ENCODE peak calls at places on chromosomes 6 and 20, in six cellular contexts. F is upper lobe of left lung; C is transverse colon; G is stomach; E is cardiac muscle cell; Q is CD8-positive, alpha-beta T cell. J is an unnamed sample. For H3K4me1, the result is how much of the 10 kb centered on the place peaks cover.

GRCh38 chr6:170485159-170485558 is 67.9 kb downstream of the PSMB1 start:
- DNase-seq in G (no peak), F (no peak), E (peak), Q (no peak), C (no peak), J (no peak)

GRCh38 chr6:107626645-107627044 is 136.7 kb downstream of the SOBP start:
- DNase-seq in F (no peak), G (no peak), C (no peak), E (no peak), Q (no peak), J (no peak)

GRCh38 chr6:34276881-34277762 is 28.3 kb upstream of the SMIM29 start:
- DNase-seq in E (no peak), Q (no peak), F (no peak), G (no peak), C (no peak), J (no peak)

GRCh38 chr6:129510930-129511329 is 199.0 kb downstream of the ARHGAP18 start:
- DNase-seq in E (peak), C (no peak), Q (no peak), G (no peak), F (no peak), J (no peak)

GRCh38 chr6:40978687-40979289 is 60.2 kb downstream of the UNC5CL start:
- DNase-seq in F (peak), E (no peak), Q (no peak), C (no peak), G (no peak), J (no peak)

GRCh38 chr6:128118401-128118800 is 217.5 kb upstream of the THEMIS start:
- DNase-seq in G (no peak), F (no peak), C (no peak), Q (no peak), E (peak), J (no peak)

GRCh38 chr6:2977290-2977689 is 5.9 kb upstream of the SERPINB6 start:
- DNase-seq in F (no peak), G (no peak), C (no peak), E (no peak), Q (no peak), J (no peak)

GRCh38 chr6:49264909-49265308 is 198.1 kb downstream of the MMUT start:
- DNase-seq in G (no peak), Q (no peak), C (no peak), E (no peak), F (peak), J (no peak)

GRCh38 chr6:24879351-24879750 is 56.4 kb downstream of the RIPOR2 start:
- DNase-seq in E (no peak), C (no peak), G (no peak), Q (no peak), F (no peak), J (no peak)

DNA sequence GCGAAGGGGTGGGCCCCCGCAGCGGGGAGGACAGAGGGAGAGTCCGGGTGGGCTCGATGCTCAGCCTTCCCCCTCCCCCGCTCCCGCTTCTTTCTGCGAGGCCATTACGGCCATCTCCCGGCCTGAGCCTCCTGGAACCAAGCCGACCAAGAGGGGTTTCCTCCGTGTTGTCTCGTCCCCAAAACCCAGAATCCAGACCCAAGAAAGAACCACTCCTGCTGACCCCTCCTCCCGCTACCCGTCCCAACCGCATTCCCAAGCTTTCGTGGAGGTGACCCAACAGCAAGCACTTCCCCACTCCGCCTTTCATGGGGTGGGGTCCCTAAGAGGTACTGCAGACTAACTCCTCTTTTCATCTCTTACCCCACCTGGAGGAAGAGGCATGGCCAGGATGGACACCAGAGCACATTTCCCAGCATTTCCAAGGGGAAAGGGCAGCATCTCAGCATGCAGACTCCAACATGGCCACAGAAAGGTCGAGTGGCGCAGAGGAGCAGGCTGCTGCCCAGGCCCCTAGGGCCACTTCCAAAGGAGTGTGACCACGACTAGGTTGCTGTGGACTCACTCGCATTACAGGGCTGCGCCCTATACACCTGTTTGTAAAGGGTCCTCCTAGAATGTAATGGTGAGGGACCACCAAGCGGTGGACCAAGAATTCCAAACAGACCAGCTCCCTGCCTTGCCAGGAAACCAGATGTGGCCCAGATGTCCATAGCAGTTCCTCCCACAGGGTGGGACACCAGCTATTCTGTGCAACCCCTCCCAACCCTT is 53.5 kb downstream of the MRPL14 start:
- DNase-seq in C (no peak), E (no peak), G (no peak), Q (no peak), F (no peak), J (peak)
- TF ChIP-seq CTCF in C (no peak), E (peak), G (no peak), Q (no peak), F (peak), J (no peak)

GRCh38 chr20:25286917-25287316 is 39.0 kb downstream of the PYGB start:
- DNase-seq in G (no peak), E (no peak), F (peak), C (peak), Q (no peak), J (peak)

GRCh38 chr20:25284131-25284601 is 36.3 kb downstream of the PYGB start:
- DNase-seq in C (peak), Q (no peak), F (peak), G (peak), E (no peak), J (peak)

GRCh38 chr20:25283221-25283951 is 35.5 kb downstream of the PYGB start:
- DNase-seq in Q (no peak), G (peak), E (no peak), C (peak), F (peak), J (peak)

GRCh38 chr20:25285856-25286798 is 38.2 kb downstream of the PYGB start:
- DNase-seq in Q (no peak), E (no peak), F (peak), G (peak), C (peak), J (peak)

GRCh38 chr20:25285091-25285647 is 37.3 kb downstream of the PYGB start:
- DNase-seq in E (no peak), C (peak), G (peak), F (no peak), Q (no peak), J (peak)
- H3K4me1 ChIP-seq in E (under half), C (under half), G (under half), F (under half), Q (under half), J (under half)

DNA sequence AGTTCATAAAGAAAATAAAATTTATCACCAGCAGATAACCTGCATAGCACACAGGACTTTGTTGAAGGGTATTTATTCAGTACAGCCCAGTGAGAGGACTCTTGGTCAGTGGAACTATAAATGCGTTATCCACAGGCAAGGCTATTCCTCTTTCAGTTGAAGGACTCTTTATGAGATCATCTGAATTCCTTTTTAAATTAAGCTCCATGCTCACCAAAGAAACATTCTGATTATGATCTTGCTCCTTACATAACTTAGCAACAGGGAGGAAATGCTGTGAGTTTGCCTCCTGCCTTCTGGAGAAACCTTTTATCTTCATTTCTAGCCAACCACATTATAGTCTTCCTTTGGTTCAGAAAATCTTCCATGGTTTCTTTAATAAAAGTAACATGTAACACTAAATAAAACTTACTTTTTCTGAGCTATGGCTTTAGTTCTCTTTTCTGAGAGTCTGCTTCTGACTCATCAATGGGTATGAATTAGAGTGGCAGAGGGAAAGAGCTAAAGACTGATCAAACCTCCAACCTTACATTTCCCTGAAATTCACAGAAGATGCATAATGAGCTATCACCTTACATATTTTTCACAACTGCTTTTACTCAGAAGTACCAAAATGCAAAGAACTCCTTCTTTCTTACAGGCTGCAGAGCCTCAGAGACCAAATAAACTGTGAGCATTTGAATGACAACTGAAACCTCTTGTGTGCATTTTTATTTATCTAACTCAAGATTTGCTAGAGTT is 267.2 kb downstream of the ADGRG6 start:
- DNase-seq in G (no peak), Q (no peak), E (peak), C (no peak), F (no peak), J (no peak)
- H3K27ac ChIP-seq in G (no peak), Q (no peak), E (no peak), C (no peak), F (peak), J (no peak)

DNA sequence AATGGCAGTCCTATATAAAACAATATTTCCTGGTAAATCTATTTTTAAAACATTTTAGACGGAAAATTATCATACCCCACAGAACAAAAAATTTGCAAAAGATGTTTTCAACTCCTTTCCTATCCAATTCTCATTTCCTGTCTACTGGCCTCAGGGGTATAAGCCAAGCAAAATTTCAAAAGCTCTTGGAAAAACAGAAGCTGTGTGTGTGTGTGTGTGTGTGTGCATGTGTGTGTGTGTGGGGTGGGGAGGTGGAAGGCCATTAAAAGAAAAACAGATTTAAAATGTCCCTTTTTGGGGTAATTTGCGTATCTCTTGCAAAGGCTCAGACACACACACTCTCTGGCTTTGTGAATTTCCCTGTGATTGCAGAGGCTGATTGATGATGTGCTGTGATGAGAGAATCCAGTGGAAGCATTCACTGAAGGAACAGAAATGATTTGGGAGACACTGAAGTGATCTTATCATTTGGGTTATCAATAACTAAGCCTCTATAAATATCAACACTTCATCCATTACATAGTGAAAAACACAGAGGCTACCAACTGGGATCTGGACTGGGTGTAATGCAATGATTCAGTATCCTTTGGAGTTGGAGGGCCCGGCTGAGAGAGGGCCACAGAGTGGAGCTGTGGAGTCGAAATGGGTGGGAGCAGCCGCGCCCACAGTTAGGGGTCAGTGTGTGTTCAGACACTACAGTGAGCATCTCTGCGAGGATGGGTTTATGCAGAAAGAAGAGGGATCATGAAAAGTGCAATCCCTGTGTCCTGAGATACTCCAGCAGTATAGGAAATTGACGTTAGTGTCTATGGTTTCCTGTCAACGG is 106.8 kb upstream of the PREP start:
- DNase-seq in F (peak), E (peak), G (no peak), C (no peak), Q (no peak), J (no peak)
- TF ChIP-seq CTCF in F (no peak), E (peak), G (no peak), C (no peak), Q (no peak), J (no peak)

GRCh38 chr20:57772349-57772964 is 62.6 kb upstream of the PMEPA1 start:
- DNase-seq in E (peak), F (peak), C (no peak), G (no peak), Q (no peak), J (peak)

GRCh38 chr20:57769756-57770155 is 59.9 kb upstream of the PMEPA1 start:
- DNase-seq in C (no peak), G (no peak), Q (no peak), E (peak), F (no peak), J (peak)

GRCh38 chr20:57767456-57767855 is 57.6 kb upstream of the PMEPA1 start:
- DNase-seq in Q (no peak), C (no peak), F (no peak), E (no peak), G (no peak), J (no peak)

GRCh38 chr20:57770852-57771746 is 61.3 kb upstream of the PMEPA1 start:
- DNase-seq in E (no peak), Q (no peak), G (no peak), C (no peak), F (no peak), J (peak)

DNA sequence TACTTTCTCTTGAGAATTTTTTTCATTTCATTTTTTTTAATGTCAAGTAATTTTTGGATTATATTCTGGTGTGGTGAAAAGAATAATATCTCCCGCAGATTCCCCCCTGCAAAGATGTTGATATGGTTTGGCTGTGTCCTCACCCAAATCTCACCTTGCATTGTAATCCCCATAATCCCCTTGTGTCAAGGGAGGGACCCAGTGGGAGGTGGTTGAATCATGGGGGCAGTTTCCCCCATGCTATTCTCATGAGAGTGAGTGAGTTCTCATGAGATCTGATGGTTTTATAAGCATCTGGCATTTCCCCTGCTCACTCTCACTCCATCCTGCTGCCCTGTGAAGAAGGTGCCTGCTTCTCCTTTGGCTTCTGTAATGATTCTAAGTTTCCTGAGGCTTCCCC is 58.7 kb upstream of the PMEPA1 start:
- DNase-seq in F (no peak), G (no peak), E (no peak), Q (no peak), C (no peak), J (no peak)
- H3K4me1 ChIP-seq in F (under half), G (under half), E (under half), Q (under half), C (under half), J (under half)

GRCh38 chr20:10328897-10329255 is 105.1 kb downstream of the MKKS start:
- DNase-seq in G (no peak), E (no peak), F (no peak), Q (no peak), C (no peak), J (no peak)
- H3K27ac ChIP-seq in G (no peak), E (no peak), F (no peak), Q (no peak), C (no peak), J (no peak)

GRCh38 chr20:43925786-43926185 is 11.1 kb downstream of the TOX2 start:
- DNase-seq in E (peak), Q (peak), C (peak), F (no peak), G (no peak), J (no peak)
- TF ChIP-seq CTCF in E (peak), Q (no peak), C (no peak), F (no peak), G (no peak), J (no peak)

GRCh38 chr20:31709939-31710338 is 12.7 kb downstream of the BCL2L1 start:
- DNase-seq in G (no peak), E (no peak), C (no peak), F (no peak), Q (no peak), J (no peak)
- H3K4me1 ChIP-seq in G (half or more), E (under half), C (half or more), F (half or more), Q (under half), J (half or more)

GRCh38 chr6:4209201-4209600 is 73.8 kb upstream of the ECI2 start:
- DNase-seq in Q (no peak), E (no peak), C (no peak), F (no peak), G (no peak), J (no peak)

GRCh38 chr6:4210619-4211419 is 75.4 kb upstream of the ECI2 start:
- DNase-seq in Q (peak), G (peak), E (peak), C (peak), F (no peak), J (no peak)

GRCh38 chr6:4208158-4208557 is 72.8 kb upstream of the ECI2 start:
- DNase-seq in E (no peak), Q (no peak), F (no peak), G (no peak), C (no peak), J (no peak)

DNA sequence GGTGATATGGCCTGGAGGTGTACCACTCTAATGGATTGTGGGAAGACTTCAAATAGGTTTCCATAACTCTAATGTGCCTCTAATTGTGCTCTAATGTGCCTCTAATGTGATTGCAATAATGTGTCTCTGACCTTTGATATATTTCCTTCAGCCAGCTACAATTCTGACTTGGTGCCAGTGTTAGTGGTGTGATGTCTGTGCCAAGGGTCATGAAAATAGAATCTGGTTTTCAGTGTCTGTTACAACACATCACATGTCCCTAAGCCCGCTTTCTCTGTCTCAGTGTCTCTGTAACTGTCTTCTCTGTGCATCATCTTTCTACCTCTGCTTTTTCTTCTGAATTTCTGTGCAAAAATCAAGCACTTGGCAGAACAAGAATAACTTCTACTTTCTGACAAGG is 77.2 kb upstream of the ECI2 start:
- DNase-seq in Q (no peak), F (no peak), C (no peak), G (no peak), E (no peak), J (no peak)
- H3K27ac ChIP-seq in Q (no peak), F (no peak), C (no peak), G (no peak), E (no peak), J (no peak)

GRCh38 chr6:125753218-125753936 is 3.9 kb downstream of the HEY2 start:
- DNase-seq in C (no peak), G (no peak), F (no peak), E (peak), Q (no peak), J (no peak)
- TF ChIP-seq CTCF in C (no peak), G (peak), F (no peak), E (peak), Q (peak), J (peak)